ENCODE peak calls at places on chromosomes 13 and 19, in seven cellular contexts. One of them, this sample, is unnamed.

GRCh38 chr13:112767506-112768471 is 78.0 kb downstream of the ATP11A start:
- DNase-seq in stimulated activated naive CD8-positive, alpha-beta T cell treated with anti-CD3 and anti-CD28 coated beads, Interleukin-15, amount 100 ng/mL, for 72 hours: no peak
- DNase-seq in stimulated activated CD4-positive, alpha-beta T cell treated with anti-CD3 and anti-CD28 coated beads, TNF-alpha, amount 100 ng/mL, for 1 hour: no peak
- DNase-seq in activated CD4-positive, alpha-beta T cell treated with anti-CD3 and anti-CD28 coated beads, Interleukin-2, amount 10 ng/mL, durations not matched to agents 24 days and 14 days: no peak
- DNase-seq in osteocyte: no peak
- DNase-seq in GM10248: peak; percentile 75
- DNase-seq in right cardiac atrium: peak; percentile 87
- DNase-seq in this sample: peak; percentile 54

GRCh38 chr13:100597253-100597652 is 8.7 kb upstream of the GGACT start:
- DNase-seq in stimulated activated naive CD8-positive, alpha-beta T cell treated with anti-CD3 and anti-CD28 coated beads, Interleukin-15, amount 100 ng/mL, for 72 hours: no peak
- DNase-seq in stimulated activated CD4-positive, alpha-beta T cell treated with anti-CD3 and anti-CD28 coated beads, TNF-alpha, amount 100 ng/mL, for 1 hour: no peak
- DNase-seq in activated CD4-positive, alpha-beta T cell treated with anti-CD3 and anti-CD28 coated beads, Interleukin-2, amount 10 ng/mL, durations not matched to agents 24 days and 14 days: no peak
- DNase-seq in osteocyte: no peak
- DNase-seq in GM10248: no peak
- DNase-seq in right cardiac atrium: no peak
- DNase-seq in this sample: no peak

GRCh38 chr19:38441660-38442348 is 8.3 kb downstream of the RYR1 start:
- DNase-seq in stimulated activated naive CD8-positive, alpha-beta T cell treated with anti-CD3 and anti-CD28 coated beads, Interleukin-15, amount 100 ng/mL, for 72 hours: no peak
- DNase-seq in stimulated activated CD4-positive, alpha-beta T cell treated with anti-CD3 and anti-CD28 coated beads, TNF-alpha, amount 100 ng/mL, for 1 hour: no peak
- DNase-seq in activated CD4-positive, alpha-beta T cell treated with anti-CD3 and anti-CD28 coated beads, Interleukin-2, amount 10 ng/mL, durations not matched to agents 24 days and 14 days: no peak
- DNase-seq in osteocyte: no peak
- DNase-seq in GM10248: peak; percentile 55
- DNase-seq in right cardiac atrium: no peak
- DNase-seq in this sample: no peak

GRCh38 chr19:47729799-47730520 is 15.4 kb upstream of the NOP53 start:
- DNase-seq in stimulated activated naive CD8-positive, alpha-beta T cell treated with anti-CD3 and anti-CD28 coated beads, Interleukin-15, amount 100 ng/mL, for 72 hours: peak; percentile 45
- DNase-seq in stimulated activated CD4-positive, alpha-beta T cell treated with anti-CD3 and anti-CD28 coated beads, TNF-alpha, amount 100 ng/mL, for 1 hour: no peak
- DNase-seq in activated CD4-positive, alpha-beta T cell treated with anti-CD3 and anti-CD28 coated beads, Interleukin-2, amount 10 ng/mL, durations not matched to agents 24 days and 14 days: peak; percentile 88
- DNase-seq in osteocyte: no peak
- DNase-seq in GM10248: no peak
- DNase-seq in right cardiac atrium: peak; percentile 93
- DNase-seq in this sample: no peak

GRCh38 chr13:44416297-44416696 is 42.7 kb downstream of the SERP2 start:
- DNase-seq in stimulated activated naive CD8-positive, alpha-beta T cell treated with anti-CD3 and anti-CD28 coated beads, Interleukin-15, amount 100 ng/mL, for 72 hours: no peak
- DNase-seq in stimulated activated CD4-positive, alpha-beta T cell treated with anti-CD3 and anti-CD28 coated beads, TNF-alpha, amount 100 ng/mL, for 1 hour: no peak
- DNase-seq in activated CD4-positive, alpha-beta T cell treated with anti-CD3 and anti-CD28 coated beads, Interleukin-2, amount 10 ng/mL, durations not matched to agents 24 days and 14 days: no peak
- DNase-seq in osteocyte: no peak
- DNase-seq in GM10248: no peak
- DNase-seq in right cardiac atrium: no peak
- DNase-seq in this sample: no peak

GRCh38 chr19:49570997-49571676 is 9.2 kb downstream of the NOSIP start:
- DNase-seq in stimulated activated naive CD8-positive, alpha-beta T cell treated with anti-CD3 and anti-CD28 coated beads, Interleukin-15, amount 100 ng/mL, for 72 hours: no peak
- DNase-seq in stimulated activated CD4-positive, alpha-beta T cell treated with anti-CD3 and anti-CD28 coated beads, TNF-alpha, amount 100 ng/mL, for 1 hour: no peak
- DNase-seq in activated CD4-positive, alpha-beta T cell treated with anti-CD3 and anti-CD28 coated beads, Interleukin-2, amount 10 ng/mL, durations not matched to agents 24 days and 14 days: peak; percentile 87
- DNase-seq in osteocyte: no peak
- DNase-seq in GM10248: no peak
- DNase-seq in right cardiac atrium: no peak
- DNase-seq in this sample: no peak

GRCh38 chr19:13861392-13861713 is 15.6 kb upstream of the NANOS3 start:
- DNase-seq in stimulated activated naive CD8-positive, alpha-beta T cell treated with anti-CD3 and anti-CD28 coated beads, Interleukin-15, amount 100 ng/mL, for 72 hours: no peak
- DNase-seq in stimulated activated CD4-positive, alpha-beta T cell treated with anti-CD3 and anti-CD28 coated beads, TNF-alpha, amount 100 ng/mL, for 1 hour: no peak
- DNase-seq in activated CD4-positive, alpha-beta T cell treated with anti-CD3 and anti-CD28 coated beads, Interleukin-2, amount 10 ng/mL, durations not matched to agents 24 days and 14 days: no peak
- DNase-seq in osteocyte: no peak
- DNase-seq in GM10248: peak; percentile 60
- DNase-seq in right cardiac atrium: no peak
- DNase-seq in this sample: no peak

GRCh38 chr19:51456541-51457290 is 1.5 kb downstream of the SIGLEC8 start:
- DNase-seq in stimulated activated naive CD8-positive, alpha-beta T cell treated with anti-CD3 and anti-CD28 coated beads, Interleukin-15, amount 100 ng/mL, for 72 hours: no peak
- DNase-seq in stimulated activated CD4-positive, alpha-beta T cell treated with anti-CD3 and anti-CD28 coated beads, TNF-alpha, amount 100 ng/mL, for 1 hour: no peak
- DNase-seq in activated CD4-positive, alpha-beta T cell treated with anti-CD3 and anti-CD28 coated beads, Interleukin-2, amount 10 ng/mL, durations not matched to agents 24 days and 14 days: no peak
- DNase-seq in osteocyte: peak; percentile 71
- DNase-seq in GM10248: no peak
- DNase-seq in right cardiac atrium: no peak
- DNase-seq in this sample: no peak

GRCh38 chr13:26706381-26706780 is 54.2 kb downstream of the GPR12 start:
- DNase-seq in stimulated activated naive CD8-positive, alpha-beta T cell treated with anti-CD3 and anti-CD28 coated beads, Interleukin-15, amount 100 ng/mL, for 72 hours: no peak
- DNase-seq in stimulated activated CD4-positive, alpha-beta T cell treated with anti-CD3 and anti-CD28 coated beads, TNF-alpha, amount 100 ng/mL, for 1 hour: no peak
- DNase-seq in activated CD4-positive, alpha-beta T cell treated with anti-CD3 and anti-CD28 coated beads, Interleukin-2, amount 10 ng/mL, durations not matched to agents 24 days and 14 days: no peak
- DNase-seq in osteocyte: peak; percentile 44
- DNase-seq in GM10248: no peak
- DNase-seq in right cardiac atrium: no peak
- DNase-seq in this sample: no peak

GRCh38 chr13:94201022-94201421 is 278.5 kb downstream of the DCT start:
- DNase-seq in stimulated activated naive CD8-positive, alpha-beta T cell treated with anti-CD3 and anti-CD28 coated beads, Interleukin-15, amount 100 ng/mL, for 72 hours: no peak
- DNase-seq in stimulated activated CD4-positive, alpha-beta T cell treated with anti-CD3 and anti-CD28 coated beads, TNF-alpha, amount 100 ng/mL, for 1 hour: no peak
- DNase-seq in activated CD4-positive, alpha-beta T cell treated with anti-CD3 and anti-CD28 coated beads, Interleukin-2, amount 10 ng/mL, durations not matched to agents 24 days and 14 days: no peak
- DNase-seq in osteocyte: no peak
- DNase-seq in GM10248: no peak
- DNase-seq in right cardiac atrium: no peak
- DNase-seq in this sample: no peak

GRCh38 chr19:45659096-45659729 is 8.8 kb upstream of the GIPR start:
- DNase-seq in stimulated activated naive CD8-positive, alpha-beta T cell treated with anti-CD3 and anti-CD28 coated beads, Interleukin-15, amount 100 ng/mL, for 72 hours: no peak
- DNase-seq in stimulated activated CD4-positive, alpha-beta T cell treated with anti-CD3 and anti-CD28 coated beads, TNF-alpha, amount 100 ng/mL, for 1 hour: no peak
- DNase-seq in activated CD4-positive, alpha-beta T cell treated with anti-CD3 and anti-CD28 coated beads, Interleukin-2, amount 10 ng/mL, durations not matched to agents 24 days and 14 days: no peak
- DNase-seq in osteocyte: no peak
- DNase-seq in GM10248: no peak
- DNase-seq in right cardiac atrium: no peak
- DNase-seq in this sample: no peak

GRCh38 chr13:72463561-72463960 is 263.9 kb downstream of the MZT1 start:
- DNase-seq in stimulated activated naive CD8-positive, alpha-beta T cell treated with anti-CD3 and anti-CD28 coated beads, Interleukin-15, amount 100 ng/mL, for 72 hours: no peak
- DNase-seq in stimulated activated CD4-positive, alpha-beta T cell treated with anti-CD3 and anti-CD28 coated beads, TNF-alpha, amount 100 ng/mL, for 1 hour: no peak
- DNase-seq in activated CD4-positive, alpha-beta T cell treated with anti-CD3 and anti-CD28 coated beads, Interleukin-2, amount 10 ng/mL, durations not matched to agents 24 days and 14 days: no peak
- DNase-seq in osteocyte: no peak
- DNase-seq in GM10248: no peak
- DNase-seq in right cardiac atrium: no peak
- DNase-seq in this sample: no peak

GRCh38 chr13:47420568-47420967 is 523.7 kb upstream of the HTR2A start:
- DNase-seq in stimulated activated naive CD8-positive, alpha-beta T cell treated with anti-CD3 and anti-CD28 coated beads, Interleukin-15, amount 100 ng/mL, for 72 hours: no peak
- DNase-seq in stimulated activated CD4-positive, alpha-beta T cell treated with anti-CD3 and anti-CD28 coated beads, TNF-alpha, amount 100 ng/mL, for 1 hour: no peak
- DNase-seq in activated CD4-positive, alpha-beta T cell treated with anti-CD3 and anti-CD28 coated beads, Interleukin-2, amount 10 ng/mL, durations not matched to agents 24 days and 14 days: no peak
- DNase-seq in osteocyte: no peak
- DNase-seq in GM10248: no peak
- DNase-seq in right cardiac atrium: no peak
- DNase-seq in this sample: no peak

GRCh38 chr19:1445185-1445931 is 4.6 kb upstream of the APC2 start:
- DNase-seq in stimulated activated naive CD8-positive, alpha-beta T cell treated with anti-CD3 and anti-CD28 coated beads, Interleukin-15, amount 100 ng/mL, for 72 hours: peak; percentile 86
- DNase-seq in stimulated activated CD4-positive, alpha-beta T cell treated with anti-CD3 and anti-CD28 coated beads, TNF-alpha, amount 100 ng/mL, for 1 hour: peak; percentile 49
- DNase-seq in activated CD4-positive, alpha-beta T cell treated with anti-CD3 and anti-CD28 coated beads, Interleukin-2, amount 10 ng/mL, durations not matched to agents 24 days and 14 days: peak; percentile 96
- DNase-seq in osteocyte: peak; percentile 91
- DNase-seq in GM10248: peak; percentile 94
- DNase-seq in right cardiac atrium: peak; percentile 88
- DNase-seq in this sample: peak; percentile 82

GRCh38 chr19:32637480-32637879 is 37.5 kb downstream of the ANKRD27 start:
- DNase-seq in stimulated activated naive CD8-positive, alpha-beta T cell treated with anti-CD3 and anti-CD28 coated beads, Interleukin-15, amount 100 ng/mL, for 72 hours: no peak
- DNase-seq in stimulated activated CD4-positive, alpha-beta T cell treated with anti-CD3 and anti-CD28 coated beads, TNF-alpha, amount 100 ng/mL, for 1 hour: no peak
- DNase-seq in activated CD4-positive, alpha-beta T cell treated with anti-CD3 and anti-CD28 coated beads, Interleukin-2, amount 10 ng/mL, durations not matched to agents 24 days and 14 days: no peak
- DNase-seq in osteocyte: no peak
- DNase-seq in GM10248: no peak
- DNase-seq in right cardiac atrium: no peak
- DNase-seq in this sample: no peak

This sample was measured in GM06990.